ENCODE peak calls at places on chromosomes 6 and 20, in ten cellular contexts. Y is HCT116; F is iris pigment epithelial cell; M is activated T-helper 2 cell treated with anti-CD3 and anti-CD28 coated beads, Interferon-gamma antibody, Interleukin-2, Interleukin-4, amounts not matched to agents 10 μg/mL and 5 μg/mL and 100 μg/mL, durations not matched to agents 14 hours and 24 hours and 36 hours; N is non-pigmented ciliary epithelial cell; O is Calu3; Q is Kasumi-1; C is activated CD8-positive, alpha-beta T cell treated with anti-CD3 and anti-CD28 coated beads, Interleukin-2, amount 10 ng/mL, durations not matched to agents 7 days and 5 days; E is activated naive CD4-positive, alpha-beta T cell; T is NCI-H1930. Z is an unnamed sample.

GRCh38 chr20:49132995-49133451 is 55.1 kb downstream of the STAU1 start:
- DNase-seq in Y (peak; percentile 47), F (peak; percentile 70), M (no peak), N (peak; percentile 54), O (peak; percentile 62), Q (peak; percentile 86), C (peak; percentile 30), E (no peak), T (peak; percentile 22), Z (peak; percentile 25)

GRCh38 chr6:84500726-84501125 is 263.7 kb downstream of the TBX18 start:
- DNase-seq in Y (no peak), F (no peak), M (no peak), N (no peak), O (no peak), Q (no peak), C (no peak), E (no peak), T (no peak), Z (no peak)

GRCh38 chr6:137707590-137708360 is 159.3 kb upstream of the TNFAIP3 start:
- DNase-seq in Y (peak; percentile 69), F (peak; percentile 93), M (peak; percentile 87), N (no peak), O (peak; percentile 32), Q (peak; percentile 88), C (peak; percentile 88), E (peak; percentile 41), T (peak; percentile 34), Z (peak; percentile 74)

GRCh38 chr6:158073776-158074175 is 92.1 kb downstream of the SYNJ2 start:
- DNase-seq in Y (no peak), F (no peak), M (no peak), N (no peak), O (no peak), Q (no peak), C (no peak), E (no peak), T (no peak), Z (no peak)

GRCh38 chr6:16486661-16487060 is 248.3 kb downstream of the GMPR start:
- DNase-seq in Y (no peak), F (no peak), M (no peak), N (no peak), O (no peak), Q (no peak), C (peak; percentile 45), E (no peak), T (no peak), Z (no peak)

GRCh38 chr6:47655719-47656595 is 42.4 kb upstream of the ADGRF4 start:
- DNase-seq in Y (peak; percentile 62), F (peak; percentile 29), M (peak; percentile 33), N (no peak), O (peak; percentile 80), Q (no peak), C (peak; percentile 71), E (no peak), T (no peak), Z (no peak)

GRCh38 chr20:54123587-54124180 is 50.1 kb downstream of the CYP24A1 start:
- DNase-seq in Y (peak; percentile 100), F (peak; percentile 99), M (no peak), N (peak; percentile 96), O (peak; percentile 99), Q (no peak), C (no peak), E (no peak), T (no peak), Z (peak; percentile 100)

GRCh38 chr6:124927806-124928205 is 34.4 kb upstream of the RNF217 start:
- DNase-seq in Y (peak; percentile 59), F (peak; percentile 57), M (no peak), N (no peak), O (no peak), Q (no peak), C (no peak), E (no peak), T (no peak), Z (no peak)

GRCh38 chr20:611047-611842 is 1.1 kb upstream of the TCF15 start:
- DNase-seq in Y (no peak), F (no peak), M (no peak), N (no peak), O (no peak), Q (no peak), C (no peak), E (no peak), T (no peak), Z (no peak)

GRCh38 chr20:23397961-23398360 is 23.3 kb downstream of the NAPB start:
- DNase-seq in Y (no peak), F (peak; percentile 79), M (no peak), N (no peak), O (no peak), Q (peak; percentile 67), C (no peak), E (no peak), T (no peak), Z (no peak)

GRCh38 chr20:37925265-37926165 is 22.6 kb downstream of the VSTM2L start:
- DNase-seq in Y (no peak), F (no peak), M (no peak), N (no peak), O (no peak), Q (no peak), C (no peak), E (no peak), T (no peak), Z (no peak)

GRCh38 chr6:53567701-53568100 is 22.8 kb upstream of the GCLC start:
- DNase-seq in Y (no peak), F (no peak), M (no peak), N (no peak), O (no peak), Q (no peak), C (no peak), E (no peak), T (no peak), Z (no peak)

GRCh38 chr6:33778475-33779121 is 10.3 kb downstream of the LEMD2 start:
- DNase-seq in Y (no peak), F (no peak), M (no peak), N (no peak), O (no peak), Q (no peak), C (no peak), E (no peak), T (no peak), Z (no peak)

GRCh38 chr20:37327748-37328147 is 18.2 kb upstream of the SRC start:
- DNase-seq in Y (no peak), F (no peak), M (no peak), N (no peak), O (no peak), Q (no peak), C (no peak), E (no peak), T (no peak), Z (no peak)

GRCh38 chr6:88577461-88577860 is 386.0 kb downstream of the RNGTT start:
- DNase-seq in Y (no peak), F (no peak), M (no peak), N (no peak), O (no peak), Q (no peak), C (no peak), E (no peak), T (no peak), Z (no peak)

GRCh38 chr6:106103728-106104109 is 17.6 kb downstream of the PRDM1 start:
- DNase-seq in Y (no peak), F (no peak), M (no peak), N (no peak), O (peak; percentile 47), Q (no peak), C (peak; percentile 56), E (no peak), T (no peak), Z (no peak)

GRCh38 chr6:10719386-10720228 is 3.3 kb upstream of the TMEM14C start:
- DNase-seq in Y (no peak), F (no peak), M (peak; percentile 56), N (no peak), O (no peak), Q (peak; percentile 30), C (peak; percentile 70), E (no peak), T (no peak), Z (no peak)

GRCh38 chr6:116397960-116398359 is 27.2 kb downstream of the DSE start:
- DNase-seq in Y (no peak), F (peak; percentile 56), M (no peak), N (no peak), O (no peak), Q (no peak), C (no peak), E (no peak), T (no peak), Z (no peak)

GRCh38 chr6:150207931-150208570 is 65.2 kb downstream of the PPP1R14C start:
- DNase-seq in Y (no peak), F (no peak), M (no peak), N (no peak), O (no peak), Q (no peak), C (no peak), E (no peak), T (no peak), Z (no peak)

GRCh38 chr6:22631101-22631500 is 61.7 kb downstream of the HDGFL1 start:
- DNase-seq in Y (no peak), F (no peak), M (no peak), N (no peak), O (no peak), Q (no peak), C (no peak), E (no peak), T (no peak), Z (no peak)

GRCh38 chr6:84583784-84584183 is 180.6 kb downstream of the TBX18 start:
- DNase-seq in Y (no peak), F (peak; percentile 45), M (no peak), N (no peak), O (no peak), Q (no peak), C (no peak), E (no peak), T (no peak), Z (peak; percentile 64)

GRCh38 chr6:162999575-163000285 is 272.0 kb downstream of the PACRG start:
- DNase-seq in Y (no peak), F (peak; percentile 49), M (no peak), N (peak; percentile 36), O (no peak), Q (no peak), C (no peak), E (no peak), T (no peak), Z (no peak)

GRCh38 chr6:4607026-4607704 is 169.0 kb upstream of the CDYL start:
- DNase-seq in Y (peak; percentile 53), F (peak; percentile 68), M (no peak), N (no peak), O (peak; percentile 51), Q (no peak), C (no peak), E (no peak), T (no peak), Z (peak; percentile 93)

GRCh38 chr6:71527831-71528377 is 239.3 kb downstream of the OGFRL1 start:
- DNase-seq in Y (no peak), F (no peak), M (no peak), N (no peak), O (no peak), Q (no peak), C (no peak), E (no peak), T (no peak), Z (no peak)

GRCh38 chr6:160355001-160355400 is 6.8 kb downstream of the SLC22A3 start:
- DNase-seq in Y (no peak), F (peak; percentile 79), M (no peak), N (no peak), O (peak; percentile 62), Q (no peak), C (no peak), E (no peak), T (no peak), Z (peak; percentile 41)

GRCh38 chr6:5818959-5819358 is 187.8 kb downstream of the NRN1 start:
- DNase-seq in Y (no peak), F (no peak), M (no peak), N (no peak), O (no peak), Q (no peak), C (no peak), E (no peak), T (no peak), Z (no peak)

GRCh38 chr6:34922177-34922663 is 33.2 kb downstream of the ANKS1A start:
- DNase-seq in Y (no peak), F (peak; percentile 75), M (no peak), N (peak; percentile 27), O (no peak), Q (no peak), C (no peak), E (no peak), T (no peak), Z (peak; percentile 69)

GRCh38 chr6:118419448-118420394 is 128.4 kb upstream of the PLN start:
- DNase-seq in Y (no peak), F (peak; percentile 33), M (no peak), N (no peak), O (no peak), Q (no peak), C (no peak), E (no peak), T (no peak), Z (no peak)

Z was measured in epithelial cell of proximal tubule.